ENCODE peak calls at places on chromosome 3, in nine cellular contexts. T is MM.1S, N is SK-N-SH, S is HCT116, P is PC-3, M is OCI-LY7, B is neural progenitor cell, O is hepatocyte, U is GM23248. V is an unnamed sample.
A peak's percentile ranks its signal among the peaks of the same experiment; 100 is the strongest.

GRCh38 chr3:15889936-15890335 is 92.2 kb upstream of the ANKRD28 start:
- DNase-seq in T (no peak), N (no peak), S (no peak), P (no peak), M (no peak), B (no peak), O (no peak), U (no peak), V (no peak)

GRCh38 chr3:153373571-153373970 is 211.5 kb downstream of the RAP2B start:
- DNase-seq in T (no peak), N (no peak), S (no peak), P (no peak), M (peak; percentile 10), B (no peak), O (no peak), U (peak; percentile 20), V (no peak)

GRCh38 chr3:152202976-152203626 is 65.6 kb upstream of the MBNL1 start:
- DNase-seq in T (peak; percentile 10), N (no peak), S (no peak), P (no peak), M (peak; percentile 34), B (no peak), O (no peak), U (no peak), V (no peak)

GRCh38 chr3:180909369-180910127 is 2.9 kb upstream of the FXR1 start:
- DNase-seq in T (no peak), N (no peak), S (no peak), P (no peak), M (no peak), B (no peak), O (no peak), U (no peak), V (no peak)

GRCh38 chr3:127405791-127406190 is 117.9 kb upstream of the PRR20G start:
- DNase-seq in T (no peak), N (no peak), S (no peak), P (no peak), M (no peak), B (no peak), O (no peak), U (no peak), V (no peak)

GRCh38 chr3:192727032-192727847 is at the start of gene FGF12:
- DNase-seq in T (peak; percentile 96), N (peak; percentile 83), S (no peak), P (peak; percentile 52), M (no peak), B (peak; percentile 96), O (peak; percentile 89), U (peak; percentile 8), V (peak; percentile 96)

GRCh38 chr3:140724856-140725812 is 47.3 kb downstream of the TRIM42 start:
- DNase-seq in T (no peak), N (no peak), S (no peak), P (no peak), M (no peak), B (no peak), O (no peak), U (no peak), V (no peak)

GRCh38 chr3:146117406-146118285 is 43.3 kb downstream of the PLOD2 start:
- DNase-seq in T (no peak), N (no peak), S (no peak), P (peak; percentile 27), M (no peak), B (no peak), O (no peak), U (peak; percentile 90), V (no peak)

GRCh38 chr3:57017481-57017880 is 43.0 kb upstream of the SPATA12 start:
- DNase-seq in T (no peak), N (no peak), S (peak; percentile 43), P (peak; percentile 71), M (peak; percentile 23), B (no peak), O (no peak), U (no peak), V (no peak)

GRCh38 chr3:62615258-62615840 is 242.0 kb upstream of the FEZF2 start:
- DNase-seq in T (no peak), N (no peak), S (no peak), P (no peak), M (no peak), B (no peak), O (no peak), U (peak; percentile 62), V (peak; percentile 17)

GRCh38 chr3:105448338-105448982 is 81.8 kb downstream of the ALCAM start:
- DNase-seq in T (no peak), N (peak; percentile 51), S (no peak), P (no peak), M (no peak), B (peak; percentile 30), O (peak; percentile 31), U (peak; percentile 41), V (peak; percentile 28)

GRCh38 chr3:27281671-27282150 is 87.5 kb downstream of the NEK10 start:
- DNase-seq in T (no peak), N (no peak), S (no peak), P (no peak), M (no peak), B (no peak), O (no peak), U (no peak), V (no peak)

GRCh38 chr3:178707632-178708031 is 171.4 kb downstream of the KCNMB2 start:
- DNase-seq in T (peak; percentile 75), N (no peak), S (no peak), P (no peak), M (no peak), B (no peak), O (no peak), U (no peak), V (no peak)

GRCh38 chr3:179450901-179451334 is 352 bp downstream of the GNB4 start:
- DNase-seq in T (no peak), N (no peak), S (no peak), P (no peak), M (peak; percentile 11), B (peak; percentile 45), O (peak; percentile 43), U (peak; percentile 72), V (peak; percentile 33)

DNA sequence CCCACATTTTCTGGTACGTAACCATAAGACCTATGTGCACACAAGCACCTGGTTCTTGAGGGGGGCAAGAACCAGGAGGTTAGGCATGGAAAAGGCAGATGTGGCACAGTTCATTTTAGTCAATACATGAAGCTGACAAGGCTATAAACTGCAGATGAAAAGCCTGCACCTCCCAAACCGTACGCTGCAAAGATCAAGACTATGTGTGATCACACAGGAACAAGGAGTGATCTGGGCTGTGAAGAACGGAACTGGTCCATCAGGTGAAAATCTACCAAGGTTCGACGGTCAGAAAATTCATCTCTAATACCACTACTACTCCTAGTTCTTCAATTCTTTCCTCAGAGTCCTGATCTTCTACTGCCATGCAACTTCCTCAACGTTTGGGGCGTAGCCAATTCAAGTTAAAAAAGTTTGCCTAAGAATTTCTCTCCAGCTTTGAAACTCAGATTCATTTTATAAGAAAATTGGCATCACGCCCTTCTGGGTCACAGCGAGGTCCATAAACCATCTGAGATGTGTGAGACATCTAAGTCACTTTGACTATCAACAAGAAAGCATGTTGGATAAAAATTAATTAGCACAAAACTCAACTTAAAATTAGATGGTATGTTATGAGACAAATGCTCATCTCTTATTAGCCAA is 41.9 kb downstream of the PLD1 start:
- DNase-seq in T (no peak), N (no peak), S (no peak), P (no peak), M (no peak), B (no peak), O (no peak), U (no peak), V (no peak)
- H3K27ac ChIP-seq in T (no peak overlapping the region), N (no peak overlapping the region), S (no peak overlapping the region), P (no peak overlapping the region), M (no peak overlapping the region), B (no peak overlapping the region), O (no peak overlapping the region), U (no peak overlapping the region), V (no peak overlapping the region)

GRCh38 chr3:69579527-69580165 is 159.6 kb upstream of the MITF start:
- DNase-seq in T (no peak), N (no peak), S (no peak), P (no peak), M (no peak), B (peak; percentile 3), O (no peak), U (no peak), V (no peak)
- TF ChIP-seq EZH2phosphoT487 in T (no peak), N (no peak), S (no peak), P (no peak), M (no peak), B (no peak), O (no peak), U (no peak), V (no peak)

DNA sequence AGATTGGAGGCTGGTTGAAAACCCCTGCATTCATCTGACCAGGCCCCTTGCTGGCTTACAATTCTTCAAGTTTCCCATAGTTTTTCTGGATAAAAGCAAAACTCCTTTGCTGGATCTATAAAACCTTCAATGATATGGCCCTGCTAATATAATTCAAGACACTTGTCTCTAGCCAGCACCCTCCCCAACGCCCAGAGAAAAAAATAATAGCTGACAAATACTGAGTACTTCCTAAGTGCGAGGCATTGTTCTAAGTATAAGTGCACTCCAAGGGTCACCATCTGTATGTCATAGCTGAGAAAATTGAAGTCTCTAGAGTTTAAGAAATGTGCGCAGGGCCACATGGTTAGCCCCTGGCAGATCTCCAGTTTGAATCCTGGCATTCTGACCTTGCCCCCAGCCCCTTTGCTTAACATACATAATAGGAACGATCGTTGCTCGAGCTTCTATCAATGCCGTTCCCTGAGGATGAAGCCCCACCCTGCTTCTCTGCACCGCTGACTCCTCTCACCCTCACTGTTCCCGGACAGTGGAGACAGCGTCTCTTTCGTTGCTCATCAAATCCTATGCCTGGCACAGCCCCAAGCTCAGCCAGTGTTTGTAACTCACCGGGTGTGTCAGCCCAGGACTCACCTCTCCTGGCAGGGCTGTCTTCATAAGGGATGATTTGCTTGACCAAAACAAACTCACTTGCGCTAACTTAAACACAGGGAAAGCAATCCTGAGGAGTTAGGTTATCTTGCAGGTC is 377.1 kb upstream of the PROK2 start:
- DNase-seq in T (no peak), N (no peak), S (no peak), P (peak; percentile 93), M (no peak), B (no peak), O (peak; percentile 61), U (peak; percentile 58), V (no peak)
- H3K27ac ChIP-seq in T (no peak overlapping the region), N (no peak overlapping the region), S (no peak overlapping the region), P (no peak overlapping the region), M (no peak overlapping the region), B (no peak overlapping the region), O (no peak overlapping the region), U (no peak overlapping the region), V (no peak overlapping the region)

GRCh38 chr3:42531470-42531869 is 29.0 kb downstream of the VIPR1 start:
- DNase-seq in T (no peak), N (no peak), S (no peak), P (no peak), M (no peak), B (no peak), O (no peak), U (no peak), V (no peak)

GRCh38 chr3:42530073-42530472 is 27.6 kb downstream of the VIPR1 start:
- DNase-seq in T (no peak), N (no peak), S (no peak), P (no peak), M (no peak), B (no peak), O (no peak), U (no peak), V (no peak)

GRCh38 chr3:42527368-42527917 is 25.0 kb downstream of the VIPR1 start:
- DNase-seq in T (no peak), N (no peak), S (no peak), P (no peak), M (no peak), B (no peak), O (no peak), U (no peak), V (no peak)

GRCh38 chr3:42526616-42527367 is 24.3 kb downstream of the VIPR1 start:
- DNase-seq in T (no peak), N (no peak), S (no peak), P (no peak), M (no peak), B (peak; percentile 35), O (no peak), U (no peak), V (peak; percentile 50)

GRCh38 chr3:42529463-42529862 is 27.0 kb downstream of the VIPR1 start:
- DNase-seq in T (no peak), N (no peak), S (no peak), P (no peak), M (no peak), B (no peak), O (no peak), U (no peak), V (no peak)
- TF ChIP-seq EZH2phosphoT487 in T (no peak), N (no peak), S (no peak), P (no peak), M (no peak), B (no peak), O (no peak), U (no peak), V (no peak)

V was measured in GM23338.